ENCODE peak calls at places on chromosome 22, in five cellular contexts. One of them, this sample, is unnamed.

GRCh38 chr22:39567135-39567946 is 3.2 kb upstream of the CACNA1I start:
- DNase-seq in testis: no peak
- DNase-seq in GM12878: no peak
- DNase-seq in esophagus squamous epithelium: no peak
- DNase-seq in gastrocnemius medialis: no peak
- DNase-seq in this sample: no peak

GRCh38 chr22:38734203-38735100 is 21.3 kb downstream of the SUN2 start:
- DNase-seq in testis: no peak
- DNase-seq in GM12878: no peak
- DNase-seq in esophagus squamous epithelium: no peak
- DNase-seq in gastrocnemius medialis: no peak
- DNase-seq in this sample: no peak

GRCh38 chr22:38435010-38435409 is 20.0 kb downstream of the KCNJ4 start:
- DNase-seq in testis: no peak
- DNase-seq in GM12878: no peak
- DNase-seq in esophagus squamous epithelium: no peak
- DNase-seq in gastrocnemius medialis: no peak
- DNase-seq in this sample: no peak

GRCh38 chr22:24183321-24184031 is 2.2 kb downstream of the SUSD2 start:
- DNase-seq in testis: no peak
- DNase-seq in GM12878: no peak
- DNase-seq in esophagus squamous epithelium: no peak
- DNase-seq in gastrocnemius medialis: no peak
- DNase-seq in this sample: no peak

GRCh38 chr22:40238425-40239344 is 61.0 kb downstream of the TNRC6B start:
- DNase-seq in testis: no peak
- DNase-seq in GM12878: no peak
- DNase-seq in esophagus squamous epithelium: no peak
- DNase-seq in gastrocnemius medialis: no peak
- DNase-seq in this sample: peak; percentile 50

GRCh38 chr22:40107756-40108437 is 69.8 kb upstream of the TNRC6B start:
- DNase-seq in testis: peak; percentile 26
- DNase-seq in GM12878: no peak
- DNase-seq in esophagus squamous epithelium: no peak
- DNase-seq in gastrocnemius medialis: peak; percentile 25
- DNase-seq in this sample: peak; percentile 18

GRCh38 chr22:36398602-36399472 is 11.1 kb upstream of the MYH9 start:
- DNase-seq in testis: no peak
- DNase-seq in GM12878: no peak
- DNase-seq in esophagus squamous epithelium: no peak
- DNase-seq in gastrocnemius medialis: no peak
- DNase-seq in this sample: no peak

GRCh38 chr22:45640291-45640940 is 31.2 kb upstream of the ATXN10 start:
- DNase-seq in testis: no peak
- DNase-seq in GM12878: no peak
- DNase-seq in esophagus squamous epithelium: no peak
- DNase-seq in gastrocnemius medialis: no peak
- DNase-seq in this sample: no peak

GRCh38 chr22:49372111-49372529 is 455.6 kb downstream of the BRD1 start:
- DNase-seq in testis: no peak
- DNase-seq in GM12878: no peak
- DNase-seq in esophagus squamous epithelium: no peak
- DNase-seq in gastrocnemius medialis: no peak
- DNase-seq in this sample: no peak

GRCh38 chr22:37643225-37643847 is 3.9 kb downstream of the SH3BP1 start:
- DNase-seq in testis: peak; percentile 91
- DNase-seq in GM12878: no peak
- DNase-seq in esophagus squamous epithelium: no peak
- DNase-seq in gastrocnemius medialis: peak; percentile 38
- DNase-seq in this sample: peak; percentile 89

GRCh38 chr22:37502342-37503182 is 16.4 kb upstream of the MFNG start:
- DNase-seq in testis: no peak
- DNase-seq in GM12878: no peak
- DNase-seq in esophagus squamous epithelium: no peak
- DNase-seq in gastrocnemius medialis: no peak
- DNase-seq in this sample: no peak

GRCh38 chr22:33831207-33831606 is 89.1 kb downstream of the LARGE1 start:
- DNase-seq in testis: no peak
- DNase-seq in GM12878: no peak
- DNase-seq in esophagus squamous epithelium: no peak
- DNase-seq in gastrocnemius medialis: no peak
- DNase-seq in this sample: no peak

GRCh38 chr22:48746789-48747425 is 1080.8 kb downstream of the BRD1 start:
- DNase-seq in testis: peak; percentile 5
- DNase-seq in GM12878: no peak
- DNase-seq in esophagus squamous epithelium: no peak
- DNase-seq in gastrocnemius medialis: no peak
- DNase-seq in this sample: no peak

GRCh38 chr22:39719559-39720450 is 149.3 kb downstream of the CACNA1I start:
- DNase-seq in testis: no peak
- DNase-seq in GM12878: no peak
- DNase-seq in esophagus squamous epithelium: no peak
- DNase-seq in gastrocnemius medialis: no peak
- DNase-seq in this sample: no peak

GRCh38 chr22:27616033-27616432 is 185.5 kb downstream of the MN1 start:
- DNase-seq in testis: no peak
- DNase-seq in GM12878: no peak
- DNase-seq in esophagus squamous epithelium: no peak
- DNase-seq in gastrocnemius medialis: no peak
- DNase-seq in this sample: no peak

GRCh38 chr22:39661842-39662676 is 91.5 kb downstream of the CACNA1I start:
- DNase-seq in testis: peak; percentile 50
- DNase-seq in GM12878: no peak
- DNase-seq in esophagus squamous epithelium: no peak
- DNase-seq in gastrocnemius medialis: no peak
- DNase-seq in this sample: peak; percentile 25

GRCh38 chr22:44519895-44520294 is 21.9 kb upstream of the RTL6 start:
- DNase-seq in testis: no peak
- DNase-seq in GM12878: no peak
- DNase-seq in esophagus squamous epithelium: no peak
- DNase-seq in gastrocnemius medialis: no peak
- DNase-seq in this sample: no peak

GRCh38 chr22:38098410-38099249 is 11.9 kb downstream of the BAIAP2L2 start:
- DNase-seq in testis: no peak
- DNase-seq in GM12878: no peak
- DNase-seq in esophagus squamous epithelium: no peak
- DNase-seq in gastrocnemius medialis: no peak
- DNase-seq in this sample: no peak

GRCh38 chr22:36197065-36197440 is 4.6 kb downstream of the APOL4 start:
- DNase-seq in testis: peak; percentile 70
- DNase-seq in GM12878: no peak
- DNase-seq in esophagus squamous epithelium: no peak
- DNase-seq in gastrocnemius medialis: peak; percentile 29
- DNase-seq in this sample: peak; percentile 85

GRCh38 chr22:17842386-17842785 is 68.1 kb upstream of the BID start:
- DNase-seq in testis: peak; percentile 26
- DNase-seq in GM12878: no peak
- DNase-seq in esophagus squamous epithelium: no peak
- DNase-seq in gastrocnemius medialis: no peak
- DNase-seq in this sample: peak; percentile 81

GRCh38 chr22:21445437-21446127 is 21.6 kb upstream of the TMEM191C start:
- DNase-seq in testis: peak; percentile 10
- DNase-seq in GM12878: no peak
- DNase-seq in esophagus squamous epithelium: no peak
- DNase-seq in gastrocnemius medialis: no peak
- DNase-seq in this sample: no peak

GRCh38 chr22:38313384-38313955 is 3.8 kb downstream of the CSNK1E start:
- DNase-seq in testis: no peak
- DNase-seq in GM12878: peak; percentile 35
- DNase-seq in esophagus squamous epithelium: no peak
- DNase-seq in gastrocnemius medialis: no peak
- DNase-seq in this sample: peak; percentile 85

GRCh38 chr22:16866167-16866566 is 41.0 kb upstream of the XKR3 start:
- DNase-seq in testis: no peak
- DNase-seq in GM12878: no peak
- DNase-seq in esophagus squamous epithelium: no peak
- DNase-seq in gastrocnemius medialis: no peak
- DNase-seq in this sample: no peak

GRCh38 chr22:17781319-17782031 is 7.2 kb upstream of the BID start:
- DNase-seq in testis: no peak
- DNase-seq in GM12878: peak; percentile 60
- DNase-seq in esophagus squamous epithelium: no peak
- DNase-seq in gastrocnemius medialis: no peak
- DNase-seq in this sample: no peak

GRCh38 chr22:31749636-31750364 is at the start of gene PRR14L:
- DNase-seq in testis: peak; percentile 99
- DNase-seq in GM12878: peak; percentile 86
- DNase-seq in esophagus squamous epithelium: peak; percentile 87
- DNase-seq in gastrocnemius medialis: peak; percentile 96
- DNase-seq in this sample: peak; percentile 98
- TF ChIP-seq POLR2A in testis: peak; percentile 24
- TF ChIP-seq POLR2A in GM12878: peak; percentile 99
- TF ChIP-seq POLR2A in esophagus squamous epithelium: no peak
- TF ChIP-seq POLR2A in gastrocnemius medialis: peak; percentile 81
- TF ChIP-seq POLR2A in this sample: peak; percentile 48

DNA sequence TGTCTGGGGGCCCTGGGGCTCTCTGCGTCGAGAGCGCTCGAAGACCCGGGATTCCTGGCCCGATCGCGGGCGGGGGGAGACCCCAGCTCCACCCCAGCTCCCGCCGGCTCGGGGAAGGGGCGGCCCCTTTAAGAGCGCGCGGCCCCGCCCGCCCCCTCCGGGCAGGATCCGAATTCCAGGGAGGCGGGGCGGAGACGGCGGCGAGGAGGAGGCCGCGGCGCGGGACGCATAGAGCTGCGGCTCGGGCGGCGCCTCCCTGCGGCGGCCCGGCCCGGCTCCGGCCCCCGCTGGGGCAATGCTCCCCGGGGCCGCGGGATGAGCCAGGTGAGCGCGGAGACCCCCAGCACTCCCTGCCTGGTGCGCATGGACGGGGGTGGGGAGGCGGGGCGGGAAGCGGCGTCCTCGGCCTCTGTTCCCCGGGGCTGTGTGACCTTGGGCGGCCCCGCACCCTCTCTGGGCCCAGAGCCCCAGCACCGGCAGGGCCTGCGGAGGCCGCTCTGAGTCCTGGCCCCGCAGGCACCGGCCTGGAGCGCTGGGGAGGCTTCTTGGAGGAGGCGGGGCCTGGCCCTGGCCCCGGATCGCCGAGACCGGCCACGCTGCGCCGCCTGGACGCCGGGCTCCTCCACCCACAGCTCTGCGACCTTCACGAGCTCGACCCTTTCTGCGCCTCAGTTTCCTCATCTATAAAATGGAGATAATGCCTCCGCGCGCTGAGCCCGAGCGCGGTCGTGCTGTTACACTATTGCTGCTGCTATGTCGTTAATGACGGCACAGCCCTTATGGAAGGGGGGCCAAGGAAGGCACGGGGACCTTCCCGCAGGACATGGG is 594 bp downstream of the GAS2L1 start:
- DNase-seq in testis: peak; percentile 90
- DNase-seq in GM12878: no peak
- DNase-seq in esophagus squamous epithelium: no peak
- DNase-seq in gastrocnemius medialis: peak; percentile 66
- DNase-seq in this sample: peak; percentile 78
- TF ChIP-seq POLR2A in testis: no peak
- TF ChIP-seq POLR2A in GM12878: no peak
- TF ChIP-seq POLR2A in esophagus squamous epithelium: no peak
- TF ChIP-seq POLR2A in gastrocnemius medialis: peak; percentile 59
- TF ChIP-seq POLR2A in this sample: no peak

DNA sequence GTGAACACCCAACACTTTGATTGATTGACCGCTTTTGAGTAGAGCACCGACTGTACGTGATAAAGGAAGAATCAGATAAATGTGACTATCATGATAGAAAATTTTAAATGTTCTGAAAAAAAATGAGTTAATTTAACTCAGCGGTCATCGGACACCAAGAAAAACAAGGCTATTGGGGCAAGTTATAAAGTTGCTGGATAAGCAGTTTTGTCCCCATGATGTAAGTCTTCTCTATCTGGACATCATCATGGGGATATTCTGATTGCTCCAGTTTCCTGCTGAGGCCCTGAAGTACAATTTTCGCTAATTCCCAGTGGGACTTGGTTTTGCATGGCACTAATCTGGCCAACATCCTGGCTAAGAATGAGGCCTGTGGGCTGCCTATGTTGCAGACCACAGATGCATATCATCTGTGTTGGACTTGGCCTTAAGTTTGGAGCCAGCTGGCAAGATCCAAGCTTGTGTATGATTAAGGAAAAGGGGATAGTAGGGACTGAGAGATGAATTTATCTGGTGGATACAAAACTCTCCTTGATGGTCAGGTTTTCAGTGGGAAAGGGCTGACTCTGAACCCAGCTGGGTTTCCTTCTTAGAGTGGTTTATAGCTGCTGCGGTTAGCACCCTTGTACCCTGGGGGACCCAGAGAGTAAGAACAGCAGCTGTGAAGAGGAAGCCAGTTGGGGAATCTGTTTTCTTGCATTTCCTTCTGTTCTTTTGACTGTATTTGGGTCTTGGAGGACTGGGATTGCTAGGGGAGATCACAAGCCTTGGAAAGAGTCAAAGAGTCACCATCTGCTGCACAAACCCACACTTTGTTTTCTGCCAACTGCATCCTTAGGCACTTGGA is 118.3 kb downstream of the SEZ6L start:
- DNase-seq in testis: no peak
- DNase-seq in GM12878: no peak
- DNase-seq in esophagus squamous epithelium: no peak
- DNase-seq in gastrocnemius medialis: no peak
- DNase-seq in this sample: no peak
- TF ChIP-seq POLR2A in testis: no peak
- TF ChIP-seq POLR2A in GM12878: no peak
- TF ChIP-seq POLR2A in esophagus squamous epithelium: no peak
- TF ChIP-seq POLR2A in gastrocnemius medialis: no peak
- TF ChIP-seq POLR2A in this sample: no peak

GRCh38 chr22:50628543-50629134 is 687 bp upstream of the ARSA start:
- DNase-seq in testis: no peak
- DNase-seq in GM12878: no peak
- DNase-seq in esophagus squamous epithelium: no peak
- DNase-seq in gastrocnemius medialis: no peak
- DNase-seq in this sample: peak; percentile 15

GRCh38 chr22:50627452-50627913 is 469 bp downstream of the ARSA start:
- DNase-seq in testis: no peak
- DNase-seq in GM12878: no peak
- DNase-seq in esophagus squamous epithelium: no peak
- DNase-seq in gastrocnemius medialis: no peak
- DNase-seq in this sample: no peak

GRCh38 chr22:50626856-50627451 is 998 bp downstream of the ARSA start:
- DNase-seq in testis: no peak
- DNase-seq in GM12878: no peak
- DNase-seq in esophagus squamous epithelium: no peak
- DNase-seq in gastrocnemius medialis: no peak
- DNase-seq in this sample: no peak

GRCh38 chr22:50626314-50626855 is 1.6 kb downstream of the ARSA start:
- DNase-seq in testis: no peak
- DNase-seq in GM12878: no peak
- DNase-seq in esophagus squamous epithelium: no peak
- DNase-seq in gastrocnemius medialis: no peak
- DNase-seq in this sample: no peak

DNA sequence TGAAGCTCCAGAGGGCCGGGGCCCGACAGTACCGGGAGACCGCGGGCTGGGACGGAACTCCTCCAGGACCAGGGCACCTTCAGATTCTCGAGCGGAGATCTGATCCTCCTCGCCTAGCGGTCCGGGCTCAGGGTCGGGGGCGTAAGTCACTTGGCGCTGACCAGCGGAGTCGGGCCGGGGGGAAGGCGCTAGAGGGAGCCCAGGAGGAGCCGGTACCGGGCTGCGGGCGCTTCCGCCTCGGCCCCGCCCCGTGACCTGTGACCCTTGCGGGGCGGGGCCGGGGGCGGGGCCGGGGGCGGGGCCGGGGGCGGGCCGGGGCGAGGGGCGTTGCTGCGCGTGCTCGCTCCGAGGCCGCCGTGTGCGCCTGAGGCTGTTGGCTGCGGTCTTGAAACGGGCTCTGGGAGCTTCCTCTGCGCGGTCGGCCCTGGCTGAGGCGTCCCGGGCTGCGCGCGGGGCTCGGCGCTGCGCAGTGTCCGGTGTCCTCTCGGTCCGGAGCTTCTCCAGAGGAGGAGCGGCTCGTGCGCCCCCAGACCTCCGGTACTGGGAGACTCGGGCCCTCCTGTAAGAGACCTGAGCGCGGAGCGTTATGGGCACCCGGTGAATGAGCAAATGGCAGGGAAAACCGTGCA is at the start of gene ARSA:
- DNase-seq in testis: peak; percentile 88
- DNase-seq in GM12878: peak; percentile 11
- DNase-seq in esophagus squamous epithelium: no peak
- DNase-seq in gastrocnemius medialis: peak; percentile 69
- DNase-seq in this sample: peak; percentile 81
- TF ChIP-seq POLR2A in testis: no peak
- TF ChIP-seq POLR2A in GM12878: peak; percentile 72
- TF ChIP-seq POLR2A in esophagus squamous epithelium: no peak
- TF ChIP-seq POLR2A in gastrocnemius medialis: peak; percentile 28
- TF ChIP-seq POLR2A in this sample: peak; percentile 47

This sample was measured in uterus.